ENCODE peak calls at places on chromosomes 6 and 20, in five cellular contexts. R is OCI-M1, Q is DMS79, G is AG09309, H is anterior cingulate cortex. O is an unnamed sample.

GRCh38 chr6:70395301-70395672 is 18.0 kb upstream of the FAM135A start:
- DNase-seq in R (peak; percentile 36), Q (no peak), G (no peak), H (no peak), O (no peak)

GRCh38 chr6:8539446-8539845 is 104.1 kb upstream of the SLC35B3 start:
- DNase-seq in R (peak; percentile 55), Q (no peak), G (no peak), H (no peak), O (no peak)

GRCh38 chr6:121436966-121437756 is 1.7 kb downstream of the GJA1 start:
- DNase-seq in R (peak; percentile 70), Q (peak; percentile 1), G (no peak), H (no peak), O (no peak)

GRCh38 chr20:1467355-1468116 is 887 bp upstream of the NSFL1C start:
- DNase-seq in R (peak; percentile 95), Q (no peak), G (no peak), H (peak; percentile 3), O (no peak)

GRCh38 chr6:1481326-1481725 is 92.0 kb downstream of the FOXF2 start:
- DNase-seq in R (no peak), Q (no peak), G (peak; percentile 82), H (no peak), O (peak; percentile 83)

GRCh38 chr6:45724511-45724910 is 291.1 kb downstream of the CLIC5 start:
- DNase-seq in R (no peak), Q (peak; percentile 42), G (peak; percentile 63), H (no peak), O (peak; percentile 74)

GRCh38 chr6:11294263-11294662 is 61.8 kb upstream of the NEDD9 start:
- DNase-seq in R (peak; percentile 18), Q (no peak), G (no peak), H (no peak), O (no peak)

GRCh38 chr6:7173843-7174503 is 66.2 kb downstream of the RREB1 start:
- DNase-seq in R (no peak), Q (no peak), G (no peak), H (no peak), O (no peak)

GRCh38 chr20:50565874-50566273 is 55.7 kb downstream of the PTPN1 start:
- DNase-seq in R (no peak), Q (no peak), G (no peak), H (no peak), O (no peak)

GRCh38 chr6:75418233-75418632 is 75.4 kb downstream of the FILIP1 start:
- DNase-seq in R (no peak), Q (no peak), G (no peak), H (no peak), O (no peak)

GRCh38 chr6:70956451-70957283 is at the start of gene B3GAT2:
- DNase-seq in R (no peak), Q (no peak), G (no peak), H (peak; percentile 34), O (no peak)

GRCh38 chr20:43923917-43924316 is 9.3 kb downstream of the TOX2 start:
- DNase-seq in R (no peak), Q (no peak), G (no peak), H (no peak), O (no peak)

GRCh38 chr20:60054716-60055371 is 96.6 kb downstream of the CDH26 start:
- DNase-seq in R (no peak), Q (no peak), G (no peak), H (no peak), O (no peak)

GRCh38 chr6:105692630-105693212 is 289.8 kb upstream of the PREP start:
- DNase-seq in R (peak; percentile 78), Q (peak; percentile 35), G (no peak), H (no peak), O (no peak)

GRCh38 chr20:361562-361961 is 14.7 kb downstream of the NRSN2 start:
- DNase-seq in R (no peak), Q (no peak), G (no peak), H (no peak), O (no peak)

GRCh38 chr6:101226677-101227135 is 166.8 kb upstream of the GRIK2 start:
- DNase-seq in R (peak; percentile 34), Q (no peak), G (no peak), H (no peak), O (no peak)

GRCh38 chr6:2209226-2209809 is 36.1 kb downstream of the GMDS start:
- DNase-seq in R (peak; percentile 59), Q (peak; percentile 23), G (no peak), H (no peak), O (no peak)

GRCh38 chr6:63560806-63561672 is 11.2 kb upstream of the LOC128125822 start:
- DNase-seq in R (no peak), Q (no peak), G (no peak), H (no peak), O (peak; percentile 54)

GRCh38 chr6:259901-260508 is 32.3 kb upstream of the DUSP22 start:
- DNase-seq in R (no peak), Q (no peak), G (no peak), H (no peak), O (no peak)

GRCh38 chr6:14371530-14371929 is 254.0 kb downstream of the CD83 start:
- DNase-seq in R (peak; percentile 20), Q (no peak), G (no peak), H (no peak), O (no peak)

GRCh38 chr20:32961956-32962517 is 42.2 kb downstream of the SUN5 start:
- DNase-seq in R (no peak), Q (no peak), G (no peak), H (no peak), O (no peak)

GRCh38 chr6:41524634-41525011 is 21.6 kb upstream of the FOXP4 start:
- DNase-seq in R (no peak), Q (no peak), G (no peak), H (no peak), O (no peak)

GRCh38 chr6:56902551-56903464 is 52.1 kb upstream of the BEND6 start:
- DNase-seq in R (peak; percentile 79), Q (no peak), G (no peak), H (no peak), O (peak; percentile 47)

GRCh38 chr20:9374480-9374879 is 139.9 kb upstream of the LAMP5 start:
- DNase-seq in R (no peak), Q (no peak), G (no peak), H (no peak), O (no peak)

GRCh38 chr6:46104209-46104608 is 25.6 kb upstream of the ENPP4 start:
- DNase-seq in R (no peak), Q (no peak), G (no peak), H (no peak), O (no peak)

GRCh38 chr6:33280539-33280938 is 3.6 kb downstream of the B3GALT4 start:
- DNase-seq in R (no peak), Q (no peak), G (no peak), H (no peak), O (no peak)

GRCh38 chr6:107572886-107573285 is 83.0 kb downstream of the SOBP start:
- DNase-seq in R (no peak), Q (no peak), G (no peak), H (no peak), O (no peak)

GRCh38 chr6:134372603-134373281 is 54.8 kb upstream of the SGK1 start:
- DNase-seq in R (peak; percentile 68), Q (no peak), G (peak; percentile 41), H (no peak), O (peak; percentile 75)

GRCh38 chr6:73455865-73456629 is 4.0 kb upstream of the CGAS start:
- DNase-seq in R (peak; percentile 93), Q (no peak), G (peak; percentile 33), H (no peak), O (no peak)

GRCh38 chr6:2047855-2048254 is 197.6 kb downstream of the GMDS start:
- DNase-seq in R (no peak), Q (no peak), G (no peak), H (no peak), O (no peak)

GRCh38 chr20:60137657-60138245 is 179.5 kb downstream of the CDH26 start:
- DNase-seq in R (peak; percentile 7), Q (peak; percentile 11), G (no peak), H (no peak), O (peak; percentile 12)